ENCODE peak calls at places on chromosome 21, in five cellular contexts. W is GM12878, U is upper lobe of left lung, X is HepG2, D is K562. Y is an unnamed sample.

GRCh38 chr21:25175938-25176337 is 431.3 kb downstream of the MRPL39 start:
- ATAC-seq in W (peak; percentile 73), U (no peak), X (no peak), D (no peak), Y (no peak)

GRCh38 chr21:43362928-43363314 is 64.0 kb downstream of the SIK1 start:
- ATAC-seq in W (peak; percentile 28), U (no peak), X (no peak), D (peak; percentile 29), Y (no peak)

GRCh38 chr21:15823486-15824150 is 93.8 kb downstream of the USP25 start:
- ATAC-seq in W (no peak), U (no peak), X (no peak), D (no peak), Y (no peak)

GRCh38 chr21:25360593-25360992 is 246.7 kb downstream of the MRPL39 start:
- ATAC-seq in W (peak; percentile 71), U (no peak), X (no peak), D (no peak), Y (no peak)

GRCh38 chr21:33411949-33412430 is 8.8 kb downstream of the IFNGR2 start:
- ATAC-seq in W (no peak), U (no peak), X (peak; percentile 23), D (no peak), Y (no peak)

GRCh38 chr21:25039461-25040380 is 567.6 kb downstream of the MRPL39 start:
- ATAC-seq in W (peak; percentile 89), U (no peak), X (no peak), D (no peak), Y (no peak)

GRCh38 chr21:46131721-46132651 is 23.4 kb downstream of the FTCD start:
- ATAC-seq in W (no peak), U (no peak), X (no peak), D (no peak), Y (no peak)

GRCh38 chr21:15199414-15199813 is 134.6 kb upstream of the NRIP1 start:
- ATAC-seq in W (no peak), U (no peak), X (no peak), D (peak; percentile 68), Y (no peak)

GRCh38 chr21:33313183-33313582 is 11.6 kb upstream of the IFNAR1 start:
- ATAC-seq in W (no peak), U (no peak), X (no peak), D (no peak), Y (no peak)

GRCh38 chr21:18553786-18554185 is 150.2 kb upstream of the TMPRSS15 start:
- ATAC-seq in W (no peak), U (no peak), X (no peak), D (no peak), Y (no peak)

GRCh38 chr21:26736449-26736848 is 108.8 kb downstream of the ADAMTS1 start:
- ATAC-seq in W (no peak), U (peak; percentile 34), X (no peak), D (no peak), Y (no peak)

GRCh38 chr21:33293136-33293535 is 27.0 kb downstream of the IL10RB start:
- ATAC-seq in W (no peak), U (no peak), X (no peak), D (no peak), Y (no peak)

GRCh38 chr21:24514081-24514733 is 1093.1 kb downstream of the MRPL39 start:
- ATAC-seq in W (no peak), U (no peak), X (no peak), D (no peak), Y (no peak)

GRCh38 chr21:17257784-17258183 is 255.1 kb upstream of the CXADR start:
- ATAC-seq in W (no peak), U (no peak), X (no peak), D (no peak), Y (no peak)

GRCh38 chr21:32558131-32558530 is 27.2 kb downstream of the TCP10L start:
- ATAC-seq in W (no peak), U (no peak), X (no peak), D (no peak), Y (no peak)

GRCh38 chr21:25370311-25370744 is 237.0 kb downstream of the MRPL39 start:
- ATAC-seq in W (no peak), U (peak; percentile 89), X (no peak), D (no peak), Y (no peak)

GRCh38 chr21:35059742-35060141 is 10.6 kb upstream of the RUNX1 start:
- ATAC-seq in W (no peak), U (no peak), X (no peak), D (no peak), Y (no peak)

GRCh38 chr21:35066824-35067223 is 17.7 kb upstream of the RUNX1 start:
- ATAC-seq in W (no peak), U (no peak), X (no peak), D (no peak), Y (no peak)

GRCh38 chr21:35062016-35062415 is 12.9 kb upstream of the RUNX1 start:
- ATAC-seq in W (no peak), U (no peak), X (no peak), D (no peak), Y (no peak)

GRCh38 chr21:35058058-35058457 is 9.0 kb upstream of the RUNX1 start:
- ATAC-seq in W (no peak), U (no peak), X (no peak), D (no peak), Y (no peak)

GRCh38 chr21:35063428-35064172 is 14.5 kb upstream of the RUNX1 start:
- ATAC-seq in W (no peak), U (no peak), X (no peak), D (no peak), Y (no peak)
- H3K27me3 ChIP-seq in W (peaks cover 8% of the 10 kb centered on the region), U (no peaks in the 10 kb centered on the region), X (no peaks in the 10 kb centered on the region), D (no peaks in the 10 kb centered on the region), Y (no peaks in the 10 kb centered on the region)

GRCh38 chr21:39232926-39233325 is 49.7 kb upstream of the PSMG1 start:
- ATAC-seq in W (no peak), U (peak; percentile 46), X (no peak), D (no peak), Y (no peak)
- H3K36me3 ChIP-seq in W (peaks cover 5% of the 10 kb centered on the region), U (peaks cover 14% of the 10 kb centered on the region), X (peaks cover 90% of the 10 kb centered on the region), D (peaks cover 90% of the 10 kb centered on the region), Y (peaks cover 4% of the 10 kb centered on the region)

DNA sequence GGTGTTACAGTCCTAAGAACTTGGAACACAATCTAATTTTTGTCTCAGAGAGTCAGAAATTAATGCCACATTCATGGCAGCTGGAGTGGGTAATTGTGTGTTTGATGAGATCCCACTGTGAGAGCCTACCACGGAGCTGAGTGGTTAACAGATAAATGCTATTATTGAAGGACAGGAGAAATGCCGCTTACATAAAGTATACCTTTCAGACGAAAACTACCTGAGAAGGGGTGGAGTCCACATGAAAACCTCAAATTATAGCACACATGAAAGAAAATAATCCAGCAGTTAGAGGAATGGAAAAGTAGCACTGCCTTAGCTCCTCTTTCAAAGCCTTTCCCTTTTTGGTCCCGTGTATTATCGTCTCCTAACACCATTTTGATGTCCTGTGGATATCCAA is 133.0 kb downstream of the BACH1 start:
- ATAC-seq in W (no peak), U (no peak), X (no peak), D (no peak), Y (no peak)
- TF ChIP-seq EP300 in W (no peak), U (no peak), X (no peak), D (no peak), Y (no peak)

DNA sequence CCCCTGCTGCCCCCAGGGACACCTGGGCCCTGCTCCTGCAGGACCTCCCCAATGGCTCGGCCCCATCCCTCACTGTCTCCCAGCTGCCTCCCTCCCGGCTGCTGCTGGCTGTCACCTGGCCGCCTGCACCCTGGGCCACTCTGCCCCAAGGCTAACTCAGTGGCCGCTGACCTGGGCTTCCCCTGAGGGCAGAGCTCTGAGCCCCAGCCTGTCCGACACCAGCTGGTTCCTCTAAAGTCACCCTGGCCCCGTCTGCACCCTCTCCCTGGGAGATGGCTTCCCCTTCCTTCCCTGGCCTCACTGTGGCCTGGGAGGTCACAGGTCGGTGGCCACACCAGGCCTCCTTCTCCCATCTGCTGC is 15.0 kb downstream of the ITGB2 start:
- ATAC-seq in W (no peak), U (peak; percentile 27), X (no peak), D (no peak), Y (no peak)
- H3K27me3 ChIP-seq in W (no peaks in the 10 kb centered on the region), U (no peaks in the 10 kb centered on the region), X (no peaks in the 10 kb centered on the region), D (peaks cover 78% of the 10 kb centered on the region), Y (no peaks in the 10 kb centered on the region)

GRCh38 chr21:37184784-37185593 is 82.1 kb downstream of the VPS26C start:
- ATAC-seq in W (peak; percentile 88), U (no peak), X (no peak), D (no peak), Y (no peak)
- H3K36me3 ChIP-seq in W (no peaks in the 10 kb centered on the region), U (peaks cover 3% of the 10 kb centered on the region), X (peaks cover 69% of the 10 kb centered on the region), D (peaks cover 60% of the 10 kb centered on the region), Y (peaks cover 72% of the 10 kb centered on the region)

DNA sequence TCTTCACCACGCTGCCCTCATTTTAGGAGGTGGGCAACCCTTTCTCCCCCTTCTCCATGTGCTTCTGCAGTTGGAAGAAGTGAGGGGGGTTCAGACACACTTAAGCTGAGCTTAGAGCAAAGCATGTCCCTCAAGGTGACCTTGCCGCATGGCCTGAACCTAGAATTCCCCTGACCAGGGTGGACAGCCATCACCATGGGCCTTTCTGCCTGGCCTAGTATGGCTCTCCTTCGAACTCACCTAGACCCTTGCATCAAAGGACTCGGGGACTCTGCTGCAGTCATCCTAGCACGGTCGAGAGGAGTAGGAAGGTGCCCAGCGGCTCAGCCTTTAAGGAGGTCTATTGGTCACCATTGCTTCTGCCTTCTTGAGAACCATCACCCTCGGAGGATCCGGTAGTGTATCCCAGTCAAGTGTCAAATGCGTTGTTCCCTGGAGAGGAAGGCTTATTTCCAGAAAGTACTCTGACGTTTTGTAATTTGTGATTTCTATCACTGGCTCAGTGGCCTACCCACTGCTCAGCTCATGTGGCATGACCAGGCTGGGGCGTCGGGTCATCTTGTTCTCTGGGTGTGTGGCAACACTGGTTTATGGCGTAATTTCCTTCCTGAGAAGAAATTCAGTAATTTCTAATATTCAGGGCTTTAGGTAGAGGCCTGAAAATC is at the start of gene KCNE1:
- ATAC-seq in W (no peak), U (peak; percentile 76), X (no peak), D (no peak), Y (peak; percentile 52)
- TF ChIP-seq EP300 in W (no peak), U (no peak), X (no peak), D (no peak), Y (no peak)

GRCh38 chr21:34887729-34888568 is 161.2 kb downstream of the RUNX1 start:
- ATAC-seq in W (peak; percentile 58), U (peak; percentile 65), X (peak; percentile 57), D (peak; percentile 66), Y (peak; percentile 48)

GRCh38 chr21:34885125-34885524 is 164.0 kb downstream of the RUNX1 start:
- ATAC-seq in W (no peak), U (no peak), X (no peak), D (no peak), Y (no peak)

GRCh38 chr21:34888569-34889286 is 160.4 kb downstream of the RUNX1 start:
- ATAC-seq in W (peak; percentile 68), U (peak; percentile 81), X (peak; percentile 79), D (peak; percentile 75), Y (peak; percentile 89)

GRCh38 chr21:34885636-34886553 is 163.2 kb downstream of the RUNX1 start:
- ATAC-seq in W (no peak), U (no peak), X (no peak), D (no peak), Y (no peak)

GRCh38 chr21:34886554-34887385 is 162.3 kb downstream of the RUNX1 start:
- ATAC-seq in W (peak; percentile 1), U (no peak), X (peak; percentile 1), D (no peak), Y (no peak)
- H3K27me3 ChIP-seq in W (peaks cover 9% of the 10 kb centered on the region), U (no peaks in the 10 kb centered on the region), X (no peaks in the 10 kb centered on the region), D (no peaks in the 10 kb centered on the region), Y (peaks cover 83% of the 10 kb centered on the region)

Y was measured in gastroesophageal sphincter.